ENCODE peak calls at places on chromosomes 16 and 17, in ten cellular contexts. M is transverse colon, L is GM12878, B is stomach, R is SK-N-SH, G is ovary, N is HepG2, J is tibial nerve, Y is H1, A is suprapubic skin. V is an unnamed sample. For H3K27me3, the result is how much of the 10 kb centered on the place peaks cover.

GRCh38 chr16:83675136-83675535 is 132.6 kb upstream of the HSBP1 start:
- DNase-seq in L (no peak), J (no peak), B (no peak), N (no peak), R (no peak), A (peak), M (no peak), G (no peak), Y (no peak), V (no peak)

GRCh38 chr16:2968738-2969544 is at the start of gene PAQR4:
- DNase-seq in R (peak), Y (peak), L (peak), G (peak), A (peak), M (peak), N (peak), B (peak), J (peak), V (peak)

GRCh38 chr16:57489229-57489628 is 2.9 kb upstream of the DOK4 start:
- DNase-seq in R (no peak), A (no peak), G (no peak), L (no peak), B (no peak), Y (no peak), M (no peak), N (peak), J (no peak), V (no peak)

GRCh38 chr16:27273670-27274522 is 5.3 kb upstream of the NSMCE1 start:
- DNase-seq in N (peak), A (no peak), L (no peak), J (no peak), G (no peak), M (peak), B (no peak), Y (peak), R (no peak), V (no peak)

GRCh38 chr17:37300683-37301082 is 75.1 kb upstream of the C17orf78 start:
- DNase-seq in N (no peak), G (no peak), L (no peak), R (no peak), Y (no peak), A (no peak), J (no peak), M (no peak), B (no peak), V (no peak)

GRCh38 chr17:44384823-44385286 is 4.6 kb downstream of the ITGA2B start:
- DNase-seq in A (no peak), G (no peak), M (no peak), L (no peak), Y (peak), J (no peak), N (no peak), R (no peak), B (no peak), V (no peak)

GRCh38 chr17:44159519-44160210 is 10.8 kb upstream of the ASB16 start:
- DNase-seq in M (no peak), G (no peak), Y (no peak), J (no peak), B (no peak), L (no peak), N (no peak), R (no peak), A (no peak), V (no peak)

GRCh38 chr17:19386974-19387920 is at the start of gene MFAP4:
- DNase-seq in A (no peak), L (no peak), B (no peak), J (peak), G (peak), R (peak), Y (peak), N (no peak), M (peak), V (peak)

GRCh38 chr16:3830625-3831254 is 49.8 kb downstream of the CREBBP start:
- DNase-seq in B (no peak), R (no peak), M (no peak), A (no peak), L (no peak), J (no peak), N (no peak), G (no peak), Y (peak), V (no peak)

GRCh38 chr17:11296994-11297393 is 56.0 kb downstream of the SHISA6 start:
- DNase-seq in R (peak), G (no peak), A (no peak), J (no peak), M (no peak), B (no peak), N (peak), L (no peak), Y (no peak), V (no peak)

GRCh38 chr17:35799942-35800341 is 4.5 kb upstream of the MMP28 start:
- DNase-seq in R (peak), L (no peak), A (no peak), J (no peak), B (peak), M (peak), N (no peak), G (peak), Y (no peak), V (peak)

GRCh38 chr17:27756467-27757371 is 43.6 kb downstream of the NOS2 start:
- DNase-seq in R (peak), L (no peak), G (peak), Y (peak), N (peak), J (peak), A (no peak), B (peak), M (peak), V (no peak)

GRCh38 chr16:24700549-24701392 is 28.7 kb upstream of the TNRC6A start:
- DNase-seq in B (peak), G (peak), A (peak), M (peak), N (peak), R (peak), J (peak), Y (no peak), L (no peak), V (peak)

GRCh38 chr17:75096082-75096625 is 8.4 kb downstream of the SLC16A5 start:
- DNase-seq in J (no peak), Y (no peak), L (no peak), G (no peak), B (peak), N (peak), M (peak), A (no peak), R (no peak), V (no peak)

GRCh38 chr17:15289285-15290185 is 24.4 kb upstream of the PMP22 start:
- DNase-seq in B (no peak), G (no peak), R (peak), L (no peak), J (no peak), M (no peak), A (no peak), N (peak), Y (no peak), V (no peak)

GRCh38 chr16:49557070-49557446 is 183.5 kb downstream of the C16orf78 start:
- DNase-seq in R (no peak), Y (peak), A (no peak), N (peak), G (no peak), M (no peak), L (no peak), B (no peak), J (no peak), V (no peak)

GRCh38 chr17:76671912-76672262 is 28.3 kb upstream of the ST6GALNAC1 start:
- DNase-seq in L (no peak), R (no peak), B (no peak), A (no peak), M (no peak), Y (no peak), G (no peak), J (no peak), N (no peak), V (no peak)
- TF ChIP-seq CTCF in L (no peak), R (no peak), B (no peak), A (no peak), M (no peak), Y (no peak), G (no peak), J (no peak), N (no peak), V (no peak)

GRCh38 chr17:78358538-78359215 is 1.2 kb downstream of the SOCS3 start:
- DNase-seq in B (peak), G (no peak), M (peak), N (no peak), L (no peak), A (no peak), J (no peak), Y (no peak), R (peak), V (no peak)

GRCh38 chr17:78360371-78361226 is 722 bp upstream of the SOCS3 start:
- DNase-seq in B (peak), M (peak), L (no peak), A (peak), Y (peak), J (peak), R (peak), G (peak), N (peak), V (peak)

GRCh38 chr17:78359936-78360370 is at the start of gene SOCS3:
- DNase-seq in B (peak), J (peak), A (peak), G (peak), Y (peak), N (peak), M (peak), R (peak), L (no peak), V (peak)

GRCh38 chr17:78357687-78358537 is 2.0 kb downstream of the SOCS3 start:
- DNase-seq in L (no peak), R (no peak), M (no peak), Y (no peak), G (no peak), J (no peak), B (no peak), A (no peak), N (no peak), V (no peak)

DNA sequence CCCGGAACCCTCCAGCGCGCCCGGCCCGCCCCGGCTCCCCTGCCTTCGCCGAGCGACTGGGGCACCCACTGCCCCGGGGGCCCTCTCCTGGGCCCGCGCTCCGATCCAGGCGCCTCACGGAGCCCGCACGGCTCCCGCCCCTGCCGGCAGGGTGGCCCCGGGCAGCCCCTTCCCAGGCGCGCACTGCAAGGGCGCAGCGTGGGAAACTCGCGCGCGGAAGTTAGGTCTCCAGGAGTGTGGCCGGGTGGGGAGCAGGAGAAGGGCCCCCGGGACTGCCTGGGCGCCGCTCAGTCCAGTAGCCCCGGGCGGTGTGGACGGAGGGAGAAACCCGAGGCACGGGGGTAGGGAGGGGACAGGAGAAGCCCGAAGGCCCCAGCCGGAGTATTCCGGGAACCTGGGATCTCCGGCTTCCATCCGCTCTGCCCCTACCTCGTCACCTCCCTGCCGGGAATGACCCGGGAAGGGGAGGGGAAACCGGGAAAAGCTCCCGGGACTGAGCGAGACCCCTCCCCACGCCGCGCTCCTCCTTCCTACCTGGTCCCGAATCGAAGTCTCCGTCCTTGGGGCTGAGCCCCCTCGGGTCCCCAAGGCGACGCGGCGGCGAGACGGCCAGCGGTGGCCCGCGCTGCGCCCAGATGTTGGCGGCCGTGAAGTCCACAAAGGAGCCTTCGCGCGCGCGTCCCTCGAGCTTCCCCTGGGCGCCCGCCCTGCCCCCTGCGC is 501 bp downstream of the SOCS3 start:
- DNase-seq in A (no peak), B (no peak), G (no peak), Y (peak), N (no peak), R (peak), L (no peak), M (no peak), J (no peak), V (peak)
- TF ChIP-seq EP300 in A (no peak), B (no peak), G (peak), Y (no peak), N (no peak), R (peak), L (no peak), M (no peak), J (no peak), V (no peak)

DNA sequence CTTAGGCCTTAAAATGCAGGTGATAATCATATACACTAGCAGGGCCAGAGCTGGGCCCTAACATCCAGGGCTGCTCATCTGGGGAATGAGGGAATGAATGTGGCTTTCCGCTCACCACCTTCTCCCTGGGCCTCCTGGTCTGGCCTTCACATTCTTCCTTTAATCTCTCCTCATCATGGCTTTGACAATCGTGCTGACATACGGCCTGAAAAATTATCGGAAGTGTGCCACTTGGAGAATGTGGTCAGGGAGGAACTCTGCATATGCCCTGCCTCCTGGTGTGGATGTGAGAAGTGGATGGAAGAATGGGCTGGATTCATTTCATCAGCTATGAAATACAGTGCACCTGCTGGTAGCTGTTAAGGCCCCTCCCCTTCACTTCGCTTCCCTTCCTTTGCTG is 2.4 kb downstream of the WSCD1 start:
- DNase-seq in M (no peak), Y (no peak), B (no peak), J (no peak), G (no peak), L (no peak), A (no peak), R (no peak), N (no peak), V (no peak)
- H3K27me3 ChIP-seq in M (under half), Y (under half), B (under half), J (under half), G (under half), L (under half), A (half or more), R (half or more), N (half or more), V (under half)

DNA sequence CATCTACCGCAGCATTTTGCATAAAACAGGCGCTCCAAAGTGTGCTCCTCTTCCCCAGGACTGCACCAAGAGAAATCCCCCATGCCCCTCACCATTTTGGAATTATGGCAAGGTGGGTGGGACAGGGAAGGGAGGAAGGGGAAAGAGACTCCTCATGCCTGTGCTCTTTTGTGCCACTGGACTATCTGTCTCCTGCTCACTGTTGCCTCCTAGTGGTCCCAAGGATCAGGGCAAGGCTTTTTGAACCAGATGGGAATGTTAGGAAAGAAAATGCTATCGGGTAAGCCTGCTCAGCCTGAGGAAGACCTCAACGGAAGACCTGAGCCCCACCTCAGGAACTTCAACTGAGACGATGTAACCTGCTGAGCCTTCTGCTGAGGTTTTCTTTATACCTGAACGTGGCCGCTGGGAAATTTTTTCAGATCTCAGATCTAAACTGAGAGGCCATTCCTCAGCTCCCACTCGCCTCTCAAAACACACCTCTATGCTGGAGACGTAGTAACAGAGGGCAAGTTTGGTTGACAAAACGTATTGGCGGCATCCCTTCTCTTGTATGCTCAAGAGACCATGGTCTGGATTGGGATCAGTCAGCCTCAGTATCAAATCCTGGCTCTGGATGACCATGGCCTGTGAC is 58.3 kb downstream of the SPACA3 start:
- DNase-seq in J (peak), N (peak), A (no peak), L (no peak), B (peak), Y (peak), G (no peak), R (peak), M (peak), V (no peak)
- TF ChIP-seq CTCF in J (peak), N (peak), A (no peak), L (peak), B (peak), Y (peak), G (no peak), R (peak), M (peak), V (no peak)

DNA sequence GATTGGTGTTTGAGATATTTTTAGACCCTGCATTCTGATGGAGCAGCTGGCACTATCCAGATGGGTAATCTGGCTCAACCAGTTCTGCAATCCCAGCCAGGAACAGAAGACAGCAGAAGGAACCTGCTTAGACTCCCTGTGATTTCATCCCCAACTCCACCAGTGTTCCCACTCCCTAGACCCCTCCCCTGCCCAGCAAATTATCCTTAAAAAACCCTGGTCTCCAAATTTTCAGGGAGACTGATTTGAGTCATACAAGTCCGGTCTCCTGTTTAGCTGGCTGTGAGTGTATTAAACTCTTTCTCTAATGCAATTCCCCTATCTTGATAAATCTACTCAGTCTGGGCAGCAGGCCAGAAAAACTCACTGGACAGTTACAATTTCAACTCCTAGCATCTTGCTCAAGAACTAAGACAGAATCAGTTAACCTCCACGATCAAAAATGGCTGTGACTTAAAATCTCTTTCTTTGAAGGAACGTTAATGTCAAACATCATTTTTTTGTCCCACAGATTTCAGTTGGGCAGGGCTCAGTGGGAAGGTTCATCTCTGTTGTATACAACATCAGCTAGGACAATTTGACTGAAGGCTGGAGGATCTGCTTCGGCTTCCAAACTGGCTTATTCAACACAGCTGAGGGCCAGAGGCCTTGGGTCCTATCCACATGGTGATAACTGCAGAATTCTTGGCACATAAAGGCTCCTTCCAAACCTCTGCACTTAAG is 4.9 kb upstream of the RBL2 start:
- DNase-seq in J (no peak), G (no peak), A (no peak), M (no peak), Y (no peak), B (no peak), N (no peak), L (no peak), R (peak), V (no peak)
- TF ChIP-seq EP300 in J (no peak), G (no peak), A (no peak), M (no peak), Y (no peak), B (no peak), N (no peak), L (no peak), R (peak), V (no peak)

GRCh38 chr17:46788300-46788699 is 30.2 kb downstream of the WNT3 start:
- DNase-seq in G (no peak), M (no peak), Y (no peak), B (no peak), R (no peak), L (no peak), A (no peak), J (no peak), N (no peak), V (no peak)
- H3K27me3 ChIP-seq in G (under half), M (under half), Y (under half), B (under half), R (under half), L (under half), A (under half), J (under half), N (half or more), V (under half)

DNA sequence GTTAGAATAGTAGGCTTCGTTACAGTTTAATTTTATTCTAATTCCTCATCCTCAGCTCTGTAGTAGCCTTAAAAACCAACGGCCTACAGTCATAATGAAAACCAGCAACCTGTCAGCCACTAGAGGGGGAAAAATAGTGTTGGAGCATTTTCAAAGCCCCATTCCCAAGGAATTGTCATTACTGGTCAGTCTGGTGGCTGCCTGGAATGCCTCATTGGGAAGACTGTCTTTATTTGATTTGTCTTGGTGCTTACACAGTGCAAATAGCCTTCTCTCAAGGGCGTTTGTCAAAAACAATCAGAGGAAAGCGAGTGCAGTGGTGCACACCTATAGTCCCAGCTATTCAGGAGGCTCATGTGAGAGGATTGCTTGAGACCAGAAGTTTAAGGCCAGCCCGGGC is 4.7 kb downstream of the LPCAT2 start:
- DNase-seq in A (no peak), R (no peak), J (no peak), B (no peak), Y (no peak), N (peak), L (no peak), M (no peak), G (no peak), V (no peak)
- TF ChIP-seq CTCF in A (no peak), R (no peak), J (no peak), B (no peak), Y (peak), N (peak), L (no peak), M (no peak), G (no peak), V (no peak)

DNA sequence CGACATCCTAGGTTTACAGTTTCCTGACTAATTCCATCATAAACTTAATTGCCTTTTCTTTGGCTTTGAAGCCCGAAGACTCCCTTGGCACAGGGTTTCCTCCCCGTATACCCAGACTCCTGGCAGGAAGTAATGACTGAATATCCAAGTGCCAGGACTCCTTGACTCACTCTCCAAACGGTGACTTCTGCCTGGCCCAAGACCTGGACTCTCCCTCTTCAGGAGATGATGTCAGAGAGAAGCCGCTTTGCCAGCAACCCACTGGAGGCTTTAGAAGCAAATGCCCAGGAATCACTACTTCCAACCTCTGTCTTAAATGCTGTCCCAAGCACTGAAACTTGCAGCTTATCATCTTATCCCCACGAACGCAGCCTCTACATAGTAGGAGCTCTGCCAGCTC is 146.5 kb downstream of the RGS9 start:
- DNase-seq in A (no peak), M (peak), Y (no peak), N (no peak), G (no peak), B (no peak), J (no peak), R (no peak), L (no peak), V (no peak)
- TF ChIP-seq EP300 in A (no peak), M (no peak), Y (no peak), N (no peak), G (no peak), B (no peak), J (no peak), R (no peak), L (no peak), V (no peak)

GRCh38 chr17:34464812-34465211 is 101.8 kb upstream of the CCL1 start:
- DNase-seq in J (no peak), G (no peak), Y (no peak), N (no peak), A (no peak), L (no peak), M (no peak), R (no peak), B (no peak), V (no peak)

GRCh38 chr17:34465756-34466155 is 102.7 kb upstream of the CCL1 start:
- DNase-seq in J (no peak), L (no peak), A (no peak), B (no peak), N (no peak), G (no peak), M (no peak), Y (no peak), R (no peak), V (peak)
- H3K27me3 ChIP-seq in J (under half), L (under half), A (under half), B (under half), N (under half), G (under half), M (under half), Y (under half), R (under half), V (under half)